ENCODE peak calls at places on chromosome 1, in nine cellular contexts. F, E, T, C, S, V, R, W and N are unnamed samples.

GRCh38 chr1:155196893-155197638 is 10.6 kb downstream of the THBS3 start:
- DNase-seq in F (no peak), E (no peak), T (no peak), C (no peak), S (no peak), V (no peak), R (no peak), W (no peak), N (no peak)

GRCh38 chr1:234779160-234779538 is 169.2 kb upstream of the IRF2BP2 start:
- DNase-seq in F (no peak), E (no peak), T (no peak), C (no peak), S (no peak), V (peak; percentile 24), R (no peak), W (no peak), N (no peak)

GRCh38 chr1:1003618-1004419 is 3.9 kb upstream of the HES4 start:
- DNase-seq in F (no peak), E (no peak), T (no peak), C (no peak), S (peak; percentile 10), V (peak; percentile 15), R (peak; percentile 45), W (no peak), N (no peak)

GRCh38 chr1:99173282-99173681 is 91.0 kb upstream of the PLPPR4 start:
- DNase-seq in F (no peak), E (no peak), T (no peak), C (no peak), S (no peak), V (no peak), R (no peak), W (no peak), N (no peak)

GRCh38 chr1:31306278-31306677 is 9.4 kb downstream of the ZCCHC17 start:
- DNase-seq in F (no peak), E (peak; percentile 87), T (no peak), C (no peak), S (no peak), V (peak; percentile 18), R (no peak), W (peak; percentile 98), N (peak; percentile 74)

GRCh38 chr1:63651110-63651776 is 58.0 kb downstream of the PGM1 start:
- DNase-seq in F (no peak), E (no peak), T (no peak), C (peak; percentile 24), S (no peak), V (no peak), R (no peak), W (no peak), N (no peak)

GRCh38 chr1:59198565-59198964 is 98.3 kb upstream of the FGGY start:
- DNase-seq in F (no peak), E (no peak), T (no peak), C (no peak), S (no peak), V (peak; percentile 26), R (no peak), W (peak; percentile 33), N (no peak)

GRCh38 chr1:207314836-207315235 is 6.6 kb upstream of the CD55 start:
- DNase-seq in F (no peak), E (no peak), T (no peak), C (no peak), S (no peak), V (no peak), R (no peak), W (peak; percentile 45), N (no peak)

DNA sequence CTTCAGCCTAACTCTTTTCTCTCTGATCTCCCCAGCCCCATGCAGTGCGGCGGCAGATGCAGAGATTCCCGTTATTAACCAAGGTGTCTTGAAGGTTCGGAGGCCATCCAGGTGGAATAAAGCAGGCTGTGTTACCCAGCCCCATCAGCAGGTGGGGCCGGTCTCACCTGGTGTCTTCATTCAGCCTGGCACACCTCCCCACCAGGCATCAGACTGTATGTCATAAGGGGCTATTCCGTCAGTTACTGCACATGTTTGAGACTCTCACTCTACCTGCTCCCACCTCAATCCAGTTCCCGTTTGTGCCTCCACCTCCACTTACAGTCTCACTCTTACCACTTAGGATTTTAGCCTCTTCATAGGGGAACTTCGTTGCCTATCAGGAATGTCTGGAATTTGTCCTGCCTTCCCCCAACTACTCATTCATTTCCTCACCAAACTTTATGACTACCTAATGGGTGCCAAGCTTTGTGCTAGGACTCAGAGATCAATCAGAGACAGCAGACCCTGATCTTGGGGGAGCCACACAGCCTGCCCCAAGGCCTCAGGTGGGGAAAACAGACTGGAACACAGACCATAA is 170.2 kb downstream of the PLPP3 start:
- DNase-seq in F (peak; percentile 11), E (no peak), T (no peak), C (no peak), S (no peak), V (no peak), R (peak; percentile 54), W (no peak), N (no peak)
- TF ChIP-seq CTCF in F (peak; percentile 17), E (peak; percentile 22), T (peak; percentile 52), C (no peak), S (no peak), V (peak; percentile 24), R (peak; percentile 67), W (no peak), N (no peak)

GRCh38 chr1:8922962-8923361 is 22.7 kb upstream of the CA6 start:
- DNase-seq in F (no peak), E (no peak), T (no peak), C (no peak), S (no peak), V (no peak), R (no peak), W (no peak), N (no peak)

GRCh38 chr1:8925960-8926359 is 19.7 kb upstream of the CA6 start:
- DNase-seq in F (no peak), E (no peak), T (no peak), C (no peak), S (no peak), V (no peak), R (no peak), W (no peak), N (no peak)

GRCh38 chr1:8926707-8927694 is 18.7 kb upstream of the CA6 start:
- DNase-seq in F (no peak), E (no peak), T (no peak), C (no peak), S (no peak), V (no peak), R (no peak), W (no peak), N (no peak)

DNA sequence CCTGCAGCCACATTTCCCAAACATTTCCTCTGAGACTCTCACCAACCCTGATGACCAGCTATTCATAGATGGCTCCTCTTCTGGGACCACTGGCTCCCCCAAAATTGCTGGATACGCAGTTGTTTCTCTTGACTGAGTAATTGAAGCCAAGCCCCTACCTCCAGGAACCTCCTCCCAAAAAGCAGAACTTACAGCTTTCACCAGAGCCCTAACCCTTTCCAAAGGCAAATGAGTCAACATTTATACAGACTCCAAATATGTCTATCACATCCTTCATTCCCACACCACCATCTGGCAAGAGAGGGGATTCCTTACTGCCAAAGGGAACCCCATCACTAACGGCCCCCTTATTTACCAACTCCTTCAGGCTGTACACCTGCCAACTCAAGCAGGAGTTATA is 20.3 kb upstream of the CA6 start:
- DNase-seq in F (peak; percentile 56), E (no peak), T (no peak), C (no peak), S (no peak), V (no peak), R (no peak), W (no peak), N (no peak)
- TF ChIP-seq CTCF in F (no peak), E (no peak), T (no peak), C (no peak), S (no peak), V (no peak), R (no peak), W (no peak), N (no peak)

DNA sequence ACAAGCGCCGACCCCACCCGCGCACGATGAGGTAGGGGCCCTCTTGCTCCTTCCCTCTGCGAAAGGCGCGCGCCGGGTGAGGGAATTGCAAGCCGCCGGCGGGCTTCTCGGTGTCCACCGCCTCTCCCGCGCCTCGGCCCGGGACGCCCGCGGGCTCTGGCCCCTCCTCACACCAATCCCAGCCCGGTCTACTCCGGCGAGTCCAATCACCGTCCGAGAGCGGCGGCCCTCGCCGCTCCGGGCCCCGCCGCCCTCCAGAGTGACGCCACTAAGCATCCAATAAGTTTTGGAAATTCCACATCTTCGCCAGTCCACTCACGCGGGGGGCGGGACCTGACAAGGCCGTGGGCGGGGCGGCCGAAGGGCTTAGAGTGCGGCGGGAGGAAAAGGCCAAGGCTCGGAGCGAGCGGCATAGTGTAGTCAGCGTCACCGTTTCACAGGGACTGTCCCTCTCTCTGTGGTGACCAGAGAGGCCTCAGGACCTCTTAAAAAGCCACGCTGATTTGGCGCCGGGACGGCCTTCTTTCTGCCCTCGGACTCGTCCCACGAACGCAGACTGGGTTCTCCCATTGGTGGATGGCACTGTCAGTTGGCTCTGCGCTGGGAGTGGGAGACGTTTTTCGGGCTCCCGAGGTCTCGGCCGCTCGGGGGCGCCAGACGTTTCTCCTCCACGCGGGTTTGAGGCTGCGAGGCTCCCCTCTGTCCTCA is at the start of gene TRIM45:
- DNase-seq in F (peak; percentile 94), E (peak; percentile 82), T (peak; percentile 93), C (peak; percentile 82), S (peak; percentile 96), V (peak; percentile 97), R (peak; percentile 82), W (peak; percentile 97), N (peak; percentile 89)
- TF ChIP-seq CTCF in F (peak; percentile 57), E (peak; percentile 76), T (peak; percentile 49), C (peak; percentile 69), S (peak; percentile 57), V (peak; percentile 92), R (peak; percentile 72), W (peak; percentile 72), N (peak; percentile 88)

GRCh38 chr1:109620396-109620817 is 770 bp downstream of the AMPD2 start:
- DNase-seq in F (no peak), E (no peak), T (peak; percentile 45), C (no peak), S (peak; percentile 49), V (peak; percentile 68), R (no peak), W (peak; percentile 55), N (no peak)

GRCh38 chr1:109618614-109619404 is 607 bp downstream of the GNAT2 start:
- DNase-seq in F (no peak), E (no peak), T (no peak), C (no peak), S (no peak), V (no peak), R (no peak), W (no peak), N (no peak)

GRCh38 chr1:109619405-109619654 is at the start of gene GNAT2:
- DNase-seq in F (no peak), E (no peak), T (no peak), C (no peak), S (no peak), V (no peak), R (no peak), W (no peak), N (no peak)

GRCh38 chr1:109620890-109621289 is 1.3 kb downstream of the AMPD2 start:
- DNase-seq in F (peak; percentile 97), E (peak; percentile 72), T (peak; percentile 95), C (peak; percentile 99), S (peak; percentile 93), V (peak; percentile 97), R (peak; percentile 88), W (peak; percentile 92), N (peak; percentile 80)

DNA sequence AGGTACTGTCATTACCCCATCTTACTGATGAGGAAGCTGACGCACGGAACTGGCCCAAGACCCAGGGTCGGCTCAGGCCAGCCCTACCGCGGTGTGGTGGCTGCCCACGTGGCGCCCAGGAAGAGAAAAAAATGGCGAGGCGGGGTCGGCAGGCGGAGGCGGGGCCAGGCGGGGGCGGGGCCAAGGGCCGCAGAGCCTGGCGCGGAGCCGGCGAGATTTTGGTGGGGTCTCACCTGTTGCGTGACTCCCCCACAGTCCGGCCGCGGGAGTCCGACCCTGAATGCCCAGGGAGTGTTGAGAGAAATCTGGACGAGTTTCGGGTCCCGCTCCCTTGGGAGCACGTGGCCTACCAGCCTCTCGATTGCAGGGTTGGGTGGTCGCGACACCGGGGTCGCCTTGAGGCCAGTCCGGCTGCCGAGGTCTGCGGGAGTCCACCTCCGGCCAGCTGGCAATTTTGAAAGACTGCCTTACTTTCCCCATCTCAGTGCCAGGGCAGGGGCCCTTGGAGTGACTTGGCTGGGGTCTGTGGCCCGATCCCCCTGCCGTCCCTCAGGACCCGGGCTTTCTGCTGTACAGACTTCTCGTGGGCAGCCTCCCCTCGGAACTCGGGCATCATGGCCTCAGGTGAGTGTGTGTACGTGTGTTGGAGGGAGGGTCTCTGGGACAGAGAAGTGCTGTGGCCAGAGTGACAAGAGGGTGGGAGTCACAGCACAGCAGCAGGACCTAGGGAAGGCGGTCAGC is at the start of gene AMPD2:
- DNase-seq in F (peak; percentile 91), E (no peak), T (peak; percentile 55), C (peak; percentile 65), S (peak; percentile 77), V (peak; percentile 90), R (peak; percentile 87), W (peak; percentile 86), N (peak; percentile 67)
- TF ChIP-seq CTCF in F (no peak), E (no peak), T (no peak), C (no peak), S (no peak), V (no peak), R (no peak), W (no peak), N (no peak)